ENCODE peak calls at places on chromosomes 7 and 10, in five cellular contexts. O is GM13977; Y is fibroblast of the aortic adventitia; A is activated CD8-positive, alpha-beta T cell treated with anti-CD3 and anti-CD28 coated beads for 36 hours; Z is pancreas. C is an unnamed sample.

GRCh38 chr7:5450549-5451327 is 27.1 kb upstream of the TNRC18 start:
- DNase-seq in Y (peak), Z (peak), A (peak), O (peak), C (peak)

GRCh38 chr10:70846795-70847194 is 31.0 kb downstream of the SGPL1 start:
- DNase-seq in Z (no peak), A (no peak), O (no peak), Y (no peak), C (no peak)

GRCh38 chr10:124112891-124113580 is 19.6 kb upstream of the CHST15 start:
- DNase-seq in Y (no peak), Z (no peak), O (no peak), A (no peak), C (no peak)

GRCh38 chr7:108178393-108178792 is 48.2 kb upstream of the LAMB4 start:
- DNase-seq in Z (peak), Y (no peak), O (no peak), A (no peak), C (no peak)

GRCh38 chr10:32350811-32351342 is 3.9 kb upstream of the EPC1 start:
- DNase-seq in Y (no peak), O (no peak), Z (no peak), A (no peak), C (no peak)

GRCh38 chr10:14142631-14143270 is 188.0 kb downstream of the FRMD4A start:
- DNase-seq in O (no peak), Y (no peak), Z (no peak), A (no peak), C (no peak)

GRCh38 chr10:53403688-53404087 is 631.1 kb upstream of the MBL2 start:
- DNase-seq in Z (peak), O (no peak), Y (peak), A (no peak), C (no peak)

GRCh38 chr7:124780608-124781007 is 15.0 kb upstream of the GPR37 start:
- DNase-seq in A (no peak), Y (no peak), Z (no peak), O (no peak), C (no peak)

DNA sequence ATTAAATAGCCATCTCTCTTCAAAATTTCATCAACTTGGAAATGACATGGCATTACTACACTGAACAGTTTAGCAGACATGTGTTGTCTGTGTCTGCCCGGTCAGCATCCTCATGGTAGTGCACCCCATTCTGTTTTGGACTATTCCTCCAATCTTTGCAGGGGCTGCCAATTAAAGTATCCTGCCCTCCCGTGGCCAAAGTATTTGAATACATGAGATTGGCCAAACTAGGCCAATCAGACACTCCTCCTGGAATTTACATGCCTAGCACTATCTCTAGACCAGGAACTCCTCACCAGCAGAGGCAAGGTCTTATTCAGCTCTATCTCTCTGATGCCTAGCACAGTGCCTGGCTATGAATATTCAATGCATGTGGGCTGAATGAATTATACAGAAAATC is 4.4 kb downstream of the SHTN1 start:
- DNase-seq in A (no peak), Y (no peak), O (no peak), Z (no peak), C (no peak)
- TF ChIP-seq CTCF in A (no peak), Y (no peak), O (no peak), Z (no peak), C (no peak)

GRCh38 chr7:127347567-127348246 is 44.8 kb downstream of the ZNF800 start:
- DNase-seq in O (peak), A (peak), Z (peak), Y (peak), C (peak)
- TF ChIP-seq CTCF in O (peak), A (no peak), Z (peak), Y (peak), C (peak)

GRCh38 chr10:81949283-81949682 is 74.3 kb downstream of the NRG3 start:
- DNase-seq in Y (no peak), O (no peak), A (no peak), Z (no peak), C (no peak)
- TF ChIP-seq CTCF in Y (no peak), O (no peak), A (no peak), Z (no peak), C (no peak)

GRCh38 chr10:130336612-130337304 is 200.6 kb downstream of the GLRX3 start:
- DNase-seq in O (no peak), Z (no peak), Y (no peak), A (no peak), C (no peak)

GRCh38 chr10:130335336-130335735 is 199.1 kb downstream of the GLRX3 start:
- DNase-seq in O (no peak), A (no peak), Y (no peak), Z (no peak), C (no peak)

GRCh38 chr10:130337305-130337640 is 201.1 kb downstream of the GLRX3 start:
- DNase-seq in O (no peak), Z (no peak), Y (no peak), A (no peak), C (no peak)

GRCh38 chr10:130329792-130330191 is 193.6 kb downstream of the GLRX3 start:
- DNase-seq in A (no peak), Y (no peak), Z (no peak), O (no peak), C (no peak)

GRCh38 chr10:130333185-130333584 is 197.0 kb downstream of the GLRX3 start:
- DNase-seq in O (no peak), Y (no peak), A (no peak), Z (no peak), C (no peak)
- TF ChIP-seq CTCF in O (no peak), Y (no peak), A (no peak), Z (no peak), C (no peak)

DNA sequence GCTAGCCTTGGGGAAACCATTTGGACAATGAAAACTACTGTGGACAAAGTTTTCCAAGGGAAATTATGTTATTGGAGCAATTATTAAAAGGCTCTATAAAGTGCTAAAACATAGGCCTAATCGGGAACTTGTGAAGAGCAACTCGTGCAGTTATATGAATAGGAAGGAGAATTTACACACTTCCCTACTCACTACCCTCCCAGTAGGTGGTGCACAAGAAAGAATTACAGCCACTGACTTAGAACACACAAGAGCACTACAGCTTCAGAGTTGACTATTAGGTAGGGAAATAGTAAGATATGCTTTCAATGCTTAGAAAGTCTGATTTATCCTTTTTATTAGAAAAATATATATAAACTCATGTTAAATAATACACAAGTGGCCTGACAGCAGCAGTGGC is 47.2 kb downstream of the GSAP start:
- DNase-seq in O (no peak), A (no peak), Y (peak), Z (no peak), C (peak)
- TF ChIP-seq CTCF in O (peak), A (no peak), Y (no peak), Z (no peak), C (no peak)

C was measured in GM13976.